ENCODE peak calls at places on chromosomes 4 and X, in four cellular contexts. B is WTC11, T is K562, X is SK-N-SH. W is an unnamed sample.

GRCh38 chr4:104795264-104795934 is 300.7 kb upstream of the CXXC4 start:
- DNase-seq in B (no peak), T (no peak), X (no peak), W (peak)

GRCh38 chrX:24081661-24082154 is 27.0 kb downstream of the EIF2S3 start:
- DNase-seq in B (peak), T (no peak), X (peak), W (no peak)

GRCh38 chr4:153205757-153206156 is 1.5 kb downstream of the TRIM2 start:
- DNase-seq in B (peak), T (no peak), X (no peak), W (no peak)

GRCh38 chrX:7444967-7445366 is 297.0 kb upstream of the PUDP start:
- DNase-seq in B (no peak), T (no peak), X (no peak), W (peak)

GRCh38 chr4:54255881-54256280 is 26.8 kb downstream of the PDGFRA start:
- DNase-seq in B (no peak), T (no peak), X (no peak), W (no peak)

GRCh38 chr4:172393220-172393619 is 580.0 kb downstream of the GALNTL6 start:
- DNase-seq in B (no peak), T (no peak), X (peak), W (no peak)

GRCh38 chr4:86685401-86685800 is 91.3 kb downstream of the PTPN13 start:
- DNase-seq in B (no peak), T (no peak), X (peak), W (no peak)

GRCh38 chrX:57930051-57930450 is 19.8 kb upstream of the ZXDA start:
- DNase-seq in B (no peak), T (no peak), X (no peak), W (no peak)

GRCh38 chr4:146742416-146742815 is 103.7 kb downstream of the POU4F2 start:
- DNase-seq in B (no peak), T (no peak), X (no peak), W (no peak)

GRCh38 chr4:53943345-53944085 is 120.9 kb downstream of the CHIC2 start:
- DNase-seq in B (no peak), T (no peak), X (no peak), W (no peak)

GRCh38 chr4:156019238-156019637 is 65.6 kb upstream of the CTSO start:
- DNase-seq in B (no peak), T (no peak), X (no peak), W (no peak)

GRCh38 chr4:147492301-147492700 is 11.4 kb downstream of the EDNRA start:
- DNase-seq in B (no peak), T (no peak), X (no peak), W (no peak)

GRCh38 chr4:2761035-2761923 is 5.1 kb upstream of the TNIP2 start:
- DNase-seq in B (no peak), T (peak), X (peak), W (no peak)

GRCh38 chr4:185054257-185054656 is 36.0 kb downstream of the HELT start:
- DNase-seq in B (no peak), T (no peak), X (no peak), W (no peak)

GRCh38 chr4:1285790-1286553 is 3.7 kb upstream of the MAEA start:
- DNase-seq in B (peak), T (no peak), X (no peak), W (no peak)

GRCh38 chr4:73715659-73716058 is 24.7 kb upstream of the CXCL8 start:
- DNase-seq in B (no peak), T (no peak), X (no peak), W (no peak)

GRCh38 chr4:73721419-73721818 is 18.9 kb upstream of the CXCL8 start:
- DNase-seq in B (no peak), T (no peak), X (no peak), W (no peak)

GRCh38 chr4:130511776-130512175 is 1415.8 kb downstream of the C4orf33 start:
- DNase-seq in B (no peak), T (no peak), X (no peak), W (no peak)

GRCh38 chrX:119516157-119516702 is 48.0 kb downstream of the SLC25A5 start:
- DNase-seq in B (peak), T (peak), X (peak), W (peak)

GRCh38 chrX:41981481-41982013 is 58.2 kb upstream of the CASK start:
- DNase-seq in B (no peak), T (no peak), X (no peak), W (no peak)

GRCh38 chr4:99185581-99185980 is 33.5 kb downstream of the ADH6 start:
- DNase-seq in B (no peak), T (no peak), X (no peak), W (no peak)

GRCh38 chr4:99186029-99186428 is 33.0 kb downstream of the ADH6 start:
- DNase-seq in B (no peak), T (no peak), X (no peak), W (no peak)

GRCh38 chr4:99179626-99180025 is 35.5 kb upstream of the ADH4 start:
- DNase-seq in B (no peak), T (no peak), X (no peak), W (no peak)

GRCh38 chr4:99179178-99179577 is 35.1 kb upstream of the ADH4 start:
- DNase-seq in B (no peak), T (no peak), X (no peak), W (no peak)

DNA sequence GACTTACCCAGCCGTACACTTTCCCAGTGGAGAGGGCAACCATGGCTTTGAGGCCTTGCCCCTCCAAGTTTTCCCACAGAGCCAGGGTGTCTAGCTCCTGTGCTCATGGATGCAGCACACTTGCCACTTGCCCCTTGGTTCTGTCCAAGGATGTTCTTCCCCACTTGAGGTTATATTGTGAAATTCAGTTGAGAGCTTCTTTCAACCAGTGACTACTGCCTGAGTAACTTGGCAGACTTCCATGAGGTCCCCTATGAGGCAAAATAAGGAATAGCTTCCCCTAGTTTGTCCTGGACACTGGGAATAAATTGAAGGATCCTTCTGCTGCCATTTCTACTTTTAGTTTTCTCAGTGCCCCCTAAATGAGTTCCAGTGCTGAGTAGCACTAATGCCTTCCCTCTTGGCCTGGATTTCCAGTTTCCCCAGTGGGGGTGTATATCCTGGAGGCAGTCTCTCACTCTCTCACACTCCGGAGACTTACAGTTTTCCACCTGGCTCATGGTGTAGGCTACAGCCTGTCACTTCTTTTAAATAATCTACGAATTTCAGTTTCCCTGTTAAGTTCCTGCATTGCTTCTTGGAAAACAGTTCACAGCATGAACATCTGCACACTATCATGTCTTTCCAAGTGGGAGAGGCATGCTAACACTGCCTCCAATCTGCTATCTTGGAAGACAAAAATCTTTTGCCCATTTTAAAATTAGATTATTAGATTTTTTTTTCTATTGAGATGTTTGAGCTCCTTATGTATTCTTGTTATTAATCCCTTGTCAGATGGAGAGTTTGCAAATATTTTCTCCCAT is 36.5 kb upstream of the ADH4 start:
- DNase-seq in B (no peak), T (no peak), X (no peak), W (no peak)
- TF ChIP-seq USF1 in B (no peak), T (no peak), X (no peak), W (no peak)

GRCh38 chrX:72430405-72430968 is 124.8 kb upstream of the CITED1 start:
- DNase-seq in B (no peak), T (no peak), X (no peak), W (no peak)
- TF ChIP-seq USF1 in B (no peak), T (no peak), X (no peak), W (no peak)

GRCh38 chrX:136712631-136713030 is 64.7 kb downstream of the CD40LG start:
- DNase-seq in B (no peak), T (no peak), X (no peak), W (no peak)
- TF ChIP-seq USF1 in B (no peak), T (no peak), X (no peak), W (no peak)

GRCh38 chr4:22688236-22688635 is 4.5 kb upstream of the GBA3 start:
- DNase-seq in B (no peak), T (no peak), X (no peak), W (no peak)
- TF ChIP-seq USF1 in B (no peak), T (no peak), X (no peak), W (no peak)

GRCh38 chr4:150305995-150306394 is 227.8 kb downstream of the DCLK2 start:
- DNase-seq in B (no peak), T (no peak), X (no peak), W (no peak)
- TF ChIP-seq USF1 in B (no peak), T (no peak), X (no peak), W (no peak)

DNA sequence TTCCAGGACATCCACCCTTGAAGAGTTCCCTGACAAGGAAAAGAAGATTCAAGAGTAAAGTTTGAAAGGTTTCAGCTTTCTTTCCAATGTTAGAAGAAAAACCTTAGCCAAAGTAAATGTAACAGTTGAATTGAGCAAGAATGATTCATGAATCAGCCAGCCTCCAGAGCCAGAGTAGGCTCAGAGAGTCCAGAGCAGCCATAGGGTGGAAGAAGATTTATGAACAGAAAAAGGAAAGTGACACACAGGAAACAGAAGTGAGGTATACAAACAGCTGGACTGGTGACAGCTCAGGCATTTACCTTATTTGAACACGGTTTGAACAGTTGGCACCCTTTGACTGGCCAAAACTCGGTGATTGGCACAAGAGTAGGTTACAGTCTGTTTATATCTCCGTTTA is 63.2 kb downstream of the QDPR start:
- DNase-seq in B (no peak), T (no peak), X (no peak), W (no peak)
- TF ChIP-seq USF1 in B (no peak), T (no peak), X (no peak), W (no peak)

GRCh38 chrX:15579778-15580747 is 20.7 kb downstream of the ACE2 start:
- DNase-seq in B (no peak), T (peak), X (no peak), W (no peak)
- TF ChIP-seq USF1 in B (no peak), T (no peak), X (no peak), W (no peak)

GRCh38 chr4:138891610-138892009 is 124.0 kb upstream of the NOCT start:
- DNase-seq in B (no peak), T (no peak), X (peak), W (no peak)
- TF ChIP-seq USF1 in B (no peak), T (no peak), X (no peak), W (no peak)

DNA sequence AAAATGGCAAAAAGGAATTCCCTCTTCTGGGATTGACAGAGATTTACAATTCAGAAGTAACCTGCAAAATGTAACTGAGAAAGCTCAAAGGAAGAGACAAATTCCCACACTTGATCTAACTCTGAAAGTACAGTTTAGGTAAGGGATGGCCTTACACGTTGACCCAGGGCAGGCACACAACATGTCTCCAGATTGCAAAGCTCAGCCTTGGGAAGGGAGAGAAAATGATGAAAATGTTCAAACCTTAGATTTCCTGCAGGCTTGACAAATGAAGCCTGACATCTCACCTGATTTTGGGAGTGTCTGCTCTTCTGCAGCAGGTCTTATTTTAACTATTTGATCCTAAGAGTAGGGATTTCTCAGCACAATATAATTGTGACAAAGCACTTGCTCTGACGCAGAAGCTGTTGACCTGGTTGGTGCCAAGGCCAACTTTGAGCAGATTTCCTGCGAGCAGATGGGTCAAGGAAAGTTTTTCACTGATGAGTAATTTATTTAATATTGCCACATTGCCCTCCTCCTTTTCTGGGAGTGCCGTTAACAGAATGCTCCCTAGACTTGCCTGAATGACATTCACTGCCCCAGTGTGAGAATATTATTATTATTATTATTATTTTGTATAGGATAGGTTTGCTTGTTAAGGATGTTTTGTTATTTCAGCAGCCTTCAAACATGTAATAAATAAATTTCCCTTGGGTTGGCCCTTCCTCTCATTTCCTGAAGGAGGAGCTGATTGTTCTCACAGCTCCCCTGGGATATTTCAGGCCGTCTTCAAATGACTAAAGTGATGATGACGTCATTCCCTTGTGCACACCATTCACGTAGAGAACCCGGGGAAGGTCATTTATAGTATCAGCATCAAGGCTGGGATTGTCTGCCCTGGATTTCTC is 157.1 kb downstream of the VEGFC start:
- DNase-seq in B (no peak), T (no peak), X (no peak), W (no peak)
- TF ChIP-seq USF1 in B (no peak), T (no peak), X (no peak), W (no peak)

GRCh38 chrX:150365953-150366911 is 3.1 kb downstream of the MAMLD1 start:
- DNase-seq in B (peak), T (peak), X (no peak), W (no peak)
- TF ChIP-seq USF1 in B (no peak), T (no peak), X (no peak), W (no peak)